ENCODE peak calls at places on chromosomes 13 and 19, in five cellular contexts. One of them, this sample, is unnamed.

GRCh38 chr13:96650301-96650886 is 343.9 kb downstream of the OXGR1 start:
- DNase-seq in H9: no peak
- DNase-seq in uterus: no peak
- DNase-seq in A549: no peak
- DNase-seq in heart left ventricle: no peak
- DNase-seq in this sample: peak; percentile 89

GRCh38 chr13:48448285-48448962 is 35.5 kb upstream of the LPAR6 start:
- DNase-seq in A549: no peak
- DNase-seq in heart left ventricle: no peak
- DNase-seq in uterus: no peak
- DNase-seq in H9: no peak
- DNase-seq in this sample: peak; percentile 2

GRCh38 chr19:7618771-7619510 is 10.4 kb downstream of the XAB2 start:
- DNase-seq in heart left ventricle: no peak
- DNase-seq in uterus: no peak
- DNase-seq in A549: no peak
- DNase-seq in H9: no peak
- DNase-seq in this sample: peak; percentile 77

GRCh38 chr13:29849071-29849541 is 1.3 kb downstream of the UBL3 start:
- DNase-seq in H9: no peak
- DNase-seq in heart left ventricle: no peak
- DNase-seq in A549: no peak
- DNase-seq in uterus: no peak
- DNase-seq in this sample: peak; percentile 40

GRCh38 chr13:109155301-109155761 is 525.9 kb downstream of the MYO16 start:
- DNase-seq in uterus: no peak
- DNase-seq in A549: no peak
- DNase-seq in heart left ventricle: no peak
- DNase-seq in H9: no peak
- DNase-seq in this sample: peak; percentile 64

GRCh38 chr13:51942189-51942588 is 69.1 kb downstream of the ATP7B start:
- DNase-seq in A549: no peak
- DNase-seq in heart left ventricle: no peak
- DNase-seq in H9: no peak
- DNase-seq in uterus: no peak
- DNase-seq in this sample: peak; percentile 54

GRCh38 chr13:62931901-62932883 is 1516.5 kb upstream of the PCDH20 start:
- DNase-seq in uterus: no peak
- DNase-seq in A549: no peak
- DNase-seq in H9: no peak
- DNase-seq in heart left ventricle: no peak
- DNase-seq in this sample: peak; percentile 33

GRCh38 chr13:79668353-79668752 is 187.4 kb downstream of the NDFIP2 start:
- DNase-seq in heart left ventricle: no peak
- DNase-seq in H9: no peak
- DNase-seq in A549: no peak
- DNase-seq in uterus: no peak
- DNase-seq in this sample: no peak

GRCh38 chr13:77565635-77566034 is 30.1 kb downstream of the SCEL start:
- DNase-seq in heart left ventricle: no peak
- DNase-seq in A549: peak; percentile 4
- DNase-seq in H9: no peak
- DNase-seq in uterus: no peak
- DNase-seq in this sample: peak; percentile 66

GRCh38 chr13:113653264-113654174 is 4.5 kb downstream of the ATP4B start:
- DNase-seq in heart left ventricle: peak; percentile 8
- DNase-seq in H9: no peak
- DNase-seq in A549: no peak
- DNase-seq in uterus: peak; percentile 4
- DNase-seq in this sample: peak; percentile 12

GRCh38 chr19:38634757-38635482 is 12.5 kb upstream of the ACTN4 start:
- DNase-seq in uterus: peak; percentile 72
- DNase-seq in H9: peak; percentile 81
- DNase-seq in heart left ventricle: peak; percentile 64
- DNase-seq in A549: peak; percentile 93
- DNase-seq in this sample: peak; percentile 73

GRCh38 chr13:93942016-93942415 is 537.5 kb downstream of the DCT start:
- DNase-seq in heart left ventricle: no peak
- DNase-seq in A549: no peak
- DNase-seq in H9: no peak
- DNase-seq in uterus: no peak
- DNase-seq in this sample: no peak

GRCh38 chr13:44132710-44133109 is 240.9 kb upstream of the SERP2 start:
- DNase-seq in uterus: peak; percentile 37
- DNase-seq in H9: no peak
- DNase-seq in heart left ventricle: peak; percentile 92
- DNase-seq in A549: no peak
- DNase-seq in this sample: peak; percentile 53

DNA sequence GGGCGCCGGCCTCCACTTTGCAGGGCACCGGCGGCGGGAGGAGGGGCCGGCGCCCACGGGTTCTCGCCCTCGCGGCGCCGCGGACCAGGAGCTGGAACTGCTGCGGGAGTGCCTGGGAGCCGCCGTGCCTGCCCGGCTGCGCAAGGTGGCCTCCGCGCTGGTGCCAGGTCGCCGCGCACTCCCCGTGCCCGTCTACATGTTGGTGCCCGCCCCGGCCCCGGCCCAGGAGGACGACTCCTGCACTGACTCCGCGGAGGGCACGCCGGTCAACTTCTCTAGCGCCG is 11.8 kb downstream of the C19orf25 start:
- DNase-seq in heart left ventricle: no peak
- DNase-seq in H9: no peak
- DNase-seq in uterus: no peak
- DNase-seq in A549: no peak
- DNase-seq in this sample: no peak
- H3K4me1 ChIP-seq in heart left ventricle: peaks cover 61% of the 10 kb centered on the region
- H3K4me1 ChIP-seq in H9: no peaks in the 10 kb centered on the region
- H3K4me1 ChIP-seq in uterus: peaks cover 53% of the 10 kb centered on the region
- H3K4me1 ChIP-seq in A549: peaks cover 7% of the 10 kb centered on the region
- H3K4me1 ChIP-seq in this sample: peaks cover 18% of the 10 kb centered on the region

GRCh38 chr19:18234194-18234593 is 8.0 kb upstream of the PDE4C start:
- DNase-seq in H9: no peak
- DNase-seq in heart left ventricle: no peak
- DNase-seq in uterus: no peak
- DNase-seq in A549: no peak
- DNase-seq in this sample: no peak
- H3K4me1 ChIP-seq in H9: no peaks in the 10 kb centered on the region
- H3K4me1 ChIP-seq in heart left ventricle: no peaks in the 10 kb centered on the region
- H3K4me1 ChIP-seq in uterus: no peaks in the 10 kb centered on the region
- H3K4me1 ChIP-seq in A549: peaks cover 20% of the 10 kb centered on the region
- H3K4me1 ChIP-seq in this sample: no peaks in the 10 kb centered on the region

GRCh38 chr19:2120821-2121220 is 24.1 kb downstream of the IZUMO4 start:
- DNase-seq in heart left ventricle: no peak
- DNase-seq in H9: no peak
- DNase-seq in uterus: no peak
- DNase-seq in A549: no peak
- DNase-seq in this sample: no peak
- H3K4me1 ChIP-seq in heart left ventricle: no peaks in the 10 kb centered on the region
- H3K4me1 ChIP-seq in H9: no peaks in the 10 kb centered on the region
- H3K4me1 ChIP-seq in uterus: no peaks in the 10 kb centered on the region
- H3K4me1 ChIP-seq in A549: no peaks in the 10 kb centered on the region
- H3K4me1 ChIP-seq in this sample: no peaks in the 10 kb centered on the region

GRCh38 chr19:44927746-44928145 is 13.3 kb downstream of the APOC1 start:
- DNase-seq in heart left ventricle: no peak
- DNase-seq in H9: no peak
- DNase-seq in uterus: no peak
- DNase-seq in A549: no peak
- DNase-seq in this sample: no peak

GRCh38 chr19:44924243-44924725 is 9.9 kb downstream of the APOC1 start:
- DNase-seq in A549: no peak
- DNase-seq in H9: no peak
- DNase-seq in uterus: no peak
- DNase-seq in heart left ventricle: no peak
- DNase-seq in this sample: no peak

GRCh38 chr19:44930088-44930487 is 11.9 kb upstream of the APOC4 start:
- DNase-seq in uterus: no peak
- DNase-seq in A549: no peak
- DNase-seq in heart left ventricle: no peak
- DNase-seq in H9: no peak
- DNase-seq in this sample: no peak

GRCh38 chr19:44925114-44925891 is 10.9 kb downstream of the APOC1 start:
- DNase-seq in uterus: peak; percentile 68
- DNase-seq in H9: no peak
- DNase-seq in heart left ventricle: peak; percentile 83
- DNase-seq in A549: no peak
- DNase-seq in this sample: no peak
- H3K4me1 ChIP-seq in uterus: no peaks in the 10 kb centered on the region
- H3K4me1 ChIP-seq in H9: no peaks in the 10 kb centered on the region
- H3K4me1 ChIP-seq in heart left ventricle: peaks cover 27% of the 10 kb centered on the region
- H3K4me1 ChIP-seq in A549: peaks cover 15% of the 10 kb centered on the region
- H3K4me1 ChIP-seq in this sample: no peaks in the 10 kb centered on the region

DNA sequence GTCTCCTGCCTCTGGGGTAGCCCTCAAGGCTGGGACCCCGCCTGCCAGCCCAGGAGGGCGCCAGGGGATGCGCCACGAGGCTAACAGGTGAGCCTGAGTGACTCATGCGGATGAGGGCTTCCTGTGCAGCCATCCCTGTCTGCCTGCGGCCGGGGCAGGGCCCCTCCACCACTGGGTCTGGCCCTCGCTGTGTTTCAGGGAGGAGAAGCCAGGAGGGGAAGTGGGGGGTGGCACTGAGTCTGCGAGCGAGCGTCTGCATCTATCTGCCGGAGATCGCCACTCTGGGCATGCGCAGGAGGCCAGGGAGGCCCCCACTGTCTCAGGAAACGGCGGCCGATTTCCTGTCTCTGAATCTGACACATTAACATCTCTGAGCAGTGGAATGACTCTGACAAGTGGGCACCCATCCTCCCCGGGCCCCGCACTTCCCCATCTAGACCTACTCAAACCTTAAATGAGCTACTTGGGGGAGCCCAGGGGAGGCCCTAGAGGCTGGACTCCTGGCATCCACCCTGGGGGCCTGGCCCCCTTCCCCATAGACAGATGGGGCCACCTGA is 19.7 kb downstream of the RFX1 start:
- DNase-seq in A549: no peak
- DNase-seq in H9: peak; percentile 93
- DNase-seq in uterus: peak; percentile 77
- DNase-seq in heart left ventricle: peak; percentile 91
- DNase-seq in this sample: no peak
- H3K4me1 ChIP-seq in A549: no peaks in the 10 kb centered on the region
- H3K4me1 ChIP-seq in H9: peaks cover 3% of the 10 kb centered on the region
- H3K4me1 ChIP-seq in uterus: no peaks in the 10 kb centered on the region
- H3K4me1 ChIP-seq in heart left ventricle: peaks cover 31% of the 10 kb centered on the region
- H3K4me1 ChIP-seq in this sample: no peaks in the 10 kb centered on the region

GRCh38 chr13:110410906-110411305 is 103.8 kb downstream of the COL4A2 start:
- DNase-seq in A549: no peak
- DNase-seq in H9: no peak
- DNase-seq in heart left ventricle: no peak
- DNase-seq in uterus: no peak
- DNase-seq in this sample: no peak

GRCh38 chr13:110414283-110414682 is 107.2 kb downstream of the COL4A2 start:
- DNase-seq in A549: no peak
- DNase-seq in H9: no peak
- DNase-seq in uterus: no peak
- DNase-seq in heart left ventricle: no peak
- DNase-seq in this sample: no peak

GRCh38 chr13:110413311-110414040 is 106.4 kb downstream of the COL4A2 start:
- DNase-seq in A549: no peak
- DNase-seq in uterus: no peak
- DNase-seq in H9: no peak
- DNase-seq in heart left ventricle: no peak
- DNase-seq in this sample: no peak

GRCh38 chr13:110411316-110412105 is 104.4 kb downstream of the COL4A2 start:
- DNase-seq in heart left ventricle: no peak
- DNase-seq in H9: no peak
- DNase-seq in A549: no peak
- DNase-seq in uterus: no peak
- DNase-seq in this sample: no peak

DNA sequence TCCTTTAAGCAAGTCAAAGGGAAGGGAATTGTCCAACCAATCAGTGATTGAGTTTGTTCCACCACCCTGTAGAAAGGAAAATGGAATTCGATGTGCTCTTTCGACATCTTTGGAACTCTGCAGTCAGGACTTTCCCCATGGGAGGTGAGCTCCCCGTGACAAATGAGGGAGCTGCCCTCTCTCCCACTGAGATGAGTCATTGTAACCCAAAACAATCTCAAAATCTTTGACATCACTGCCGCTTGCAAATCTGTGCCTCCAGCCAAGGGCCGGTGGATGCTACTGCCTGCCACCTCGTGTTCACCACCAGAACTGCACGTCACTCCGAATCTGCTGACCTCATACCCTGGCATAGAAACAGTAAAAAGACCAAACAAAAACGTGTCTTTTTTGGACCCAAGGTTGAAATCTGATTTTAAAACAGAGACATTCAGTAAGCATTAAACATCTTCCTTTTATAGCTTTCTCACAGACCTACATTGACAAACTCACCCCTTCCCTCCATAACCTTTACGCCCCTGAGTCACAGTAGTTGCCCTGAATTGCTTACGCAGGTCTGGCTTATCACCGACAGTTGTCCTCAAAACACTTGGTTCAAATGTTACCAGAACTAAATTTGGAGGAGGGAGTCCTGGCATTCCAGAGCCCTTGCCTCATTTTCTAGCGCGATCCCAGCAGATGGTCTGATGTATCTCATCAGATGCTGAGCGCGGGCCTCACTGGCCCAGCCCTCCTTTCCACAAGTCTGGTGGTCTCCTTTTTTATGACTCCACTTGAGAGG is 105.2 kb downstream of the COL4A2 start:
- DNase-seq in heart left ventricle: peak; percentile 92
- DNase-seq in H9: peak; percentile 82
- DNase-seq in uterus: peak; percentile 96
- DNase-seq in A549: peak; percentile 91
- DNase-seq in this sample: peak; percentile 92
- H3K4me1 ChIP-seq in heart left ventricle: peaks cover 96% of the 10 kb centered on the region
- H3K4me1 ChIP-seq in H9: peaks cover 5% of the 10 kb centered on the region
- H3K4me1 ChIP-seq in uterus: peaks cover 31% of the 10 kb centered on the region
- H3K4me1 ChIP-seq in A549: peaks cover 36% of the 10 kb centered on the region
- H3K4me1 ChIP-seq in this sample: peaks cover 32% of the 10 kb centered on the region

GRCh38 chr13:110311721-110312668 is 4.9 kb downstream of the COL4A2 start:
- DNase-seq in heart left ventricle: no peak
- DNase-seq in H9: peak; percentile 25
- DNase-seq in uterus: no peak
- DNase-seq in A549: no peak
- DNase-seq in this sample: no peak
- H3K4me1 ChIP-seq in heart left ventricle: peaks cover 81% of the 10 kb centered on the region
- H3K4me1 ChIP-seq in H9: no peaks in the 10 kb centered on the region
- H3K4me1 ChIP-seq in uterus: peaks cover 17% of the 10 kb centered on the region
- H3K4me1 ChIP-seq in A549: peaks cover 46% of the 10 kb centered on the region
- H3K4me1 ChIP-seq in this sample: peaks cover 25% of the 10 kb centered on the region

GRCh38 chr13:98556968-98557591 is 19.8 kb downstream of the STK24 start:
- DNase-seq in heart left ventricle: no peak
- DNase-seq in H9: no peak
- DNase-seq in A549: no peak
- DNase-seq in uterus: no peak
- DNase-seq in this sample: no peak

GRCh38 chr13:98557934-98558630 is 18.8 kb downstream of the STK24 start:
- DNase-seq in A549: no peak
- DNase-seq in uterus: no peak
- DNase-seq in heart left ventricle: no peak
- DNase-seq in H9: no peak
- DNase-seq in this sample: no peak

DNA sequence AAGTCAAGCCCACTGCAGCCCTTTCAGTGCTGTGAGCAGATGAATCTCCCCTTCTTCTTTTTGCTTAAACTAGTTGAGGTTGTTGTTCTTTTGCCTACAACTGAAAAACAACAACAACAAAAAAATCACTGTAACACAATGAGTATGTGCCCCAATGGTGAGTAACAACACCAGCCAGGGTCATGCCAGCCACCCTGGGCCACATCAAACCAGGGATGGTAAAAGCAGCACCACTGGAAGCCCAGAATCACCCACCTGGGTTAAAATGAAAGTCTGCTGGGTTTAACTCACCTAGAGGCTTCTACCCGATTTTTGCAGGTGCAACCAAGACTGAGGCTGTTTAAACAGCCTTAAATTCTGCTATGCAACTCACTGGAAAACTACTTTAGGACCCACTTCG is 20.5 kb downstream of the STK24 start:
- DNase-seq in H9: no peak
- DNase-seq in uterus: no peak
- DNase-seq in A549: no peak
- DNase-seq in heart left ventricle: no peak
- DNase-seq in this sample: no peak
- H3K4me1 ChIP-seq in H9: peaks cover 4% of the 10 kb centered on the region
- H3K4me1 ChIP-seq in uterus: peaks cover 12% of the 10 kb centered on the region
- H3K4me1 ChIP-seq in A549: peaks cover 13% of the 10 kb centered on the region
- H3K4me1 ChIP-seq in heart left ventricle: peaks cover 59% of the 10 kb centered on the region
- H3K4me1 ChIP-seq in this sample: peaks cover 5% of the 10 kb centered on the region